ENCODE peak calls at places on chromosome 13, in ten cellular contexts. One of them, this sample, is unnamed.

GRCh38 chr13:44244288-44244687 is 129.3 kb upstream of the SERP2 start:
- DNase-seq in progenitor cell of endocrine pancreas: no peak
- DNase-seq in hypothalamus: no peak
- DNase-seq in CD8-positive, alpha-beta T cell: no peak
- DNase-seq in RPMI8226: no peak
- DNase-seq in T-helper 1 cell: no peak
- DNase-seq in stimulated activated CD8-positive, alpha-beta memory T cell treated with anti-CD3 and anti-CD28 coated beads, Interleukin-4, amount 100 ng/mL, for 24 hours: no peak
- DNase-seq in upper lobe of left lung: no peak
- DNase-seq in fibroblast of the conjunctiva: no peak
- DNase-seq in CD4-positive, CD25-positive, alpha-beta regulatory T cell: no peak
- DNase-seq in this sample: no peak

GRCh38 chr13:78404961-78405360 is 198.4 kb downstream of the POU4F1 start:
- DNase-seq in fibroblast of the conjunctiva: no peak
- DNase-seq in CD8-positive, alpha-beta T cell: no peak
- DNase-seq in RPMI8226: no peak
- DNase-seq in hypothalamus: no peak
- DNase-seq in CD4-positive, CD25-positive, alpha-beta regulatory T cell: no peak
- DNase-seq in upper lobe of left lung: no peak
- DNase-seq in T-helper 1 cell: no peak
- DNase-seq in stimulated activated CD8-positive, alpha-beta memory T cell treated with anti-CD3 and anti-CD28 coated beads, Interleukin-4, amount 100 ng/mL, for 24 hours: no peak
- DNase-seq in progenitor cell of endocrine pancreas: no peak
- DNase-seq in this sample: no peak

GRCh38 chr13:29438772-29439171 is 156.7 kb downstream of the SLC7A1 start:
- DNase-seq in fibroblast of the conjunctiva: no peak
- DNase-seq in T-helper 1 cell: no peak
- DNase-seq in progenitor cell of endocrine pancreas: no peak
- DNase-seq in CD8-positive, alpha-beta T cell: no peak
- DNase-seq in stimulated activated CD8-positive, alpha-beta memory T cell treated with anti-CD3 and anti-CD28 coated beads, Interleukin-4, amount 100 ng/mL, for 24 hours: no peak
- DNase-seq in CD4-positive, CD25-positive, alpha-beta regulatory T cell: no peak
- DNase-seq in upper lobe of left lung: no peak
- DNase-seq in hypothalamus: no peak
- DNase-seq in RPMI8226: no peak
- DNase-seq in this sample: no peak

GRCh38 chr13:33363328-33363727 is 77.8 kb upstream of the STARD13 start:
- DNase-seq in CD8-positive, alpha-beta T cell: no peak
- DNase-seq in hypothalamus: no peak
- DNase-seq in stimulated activated CD8-positive, alpha-beta memory T cell treated with anti-CD3 and anti-CD28 coated beads, Interleukin-4, amount 100 ng/mL, for 24 hours: no peak
- DNase-seq in CD4-positive, CD25-positive, alpha-beta regulatory T cell: no peak
- DNase-seq in progenitor cell of endocrine pancreas: no peak
- DNase-seq in upper lobe of left lung: no peak
- DNase-seq in T-helper 1 cell: no peak
- DNase-seq in RPMI8226: no peak
- DNase-seq in fibroblast of the conjunctiva: no peak
- DNase-seq in this sample: no peak

GRCh38 chr13:107035778-107036177 is 467.8 kb upstream of the ARGLU1 start:
- DNase-seq in RPMI8226: no peak
- DNase-seq in hypothalamus: no peak
- DNase-seq in CD8-positive, alpha-beta T cell: no peak
- DNase-seq in T-helper 1 cell: no peak
- DNase-seq in upper lobe of left lung: no peak
- DNase-seq in stimulated activated CD8-positive, alpha-beta memory T cell treated with anti-CD3 and anti-CD28 coated beads, Interleukin-4, amount 100 ng/mL, for 24 hours: no peak
- DNase-seq in progenitor cell of endocrine pancreas: no peak
- DNase-seq in fibroblast of the conjunctiva: peak; percentile 1
- DNase-seq in CD4-positive, CD25-positive, alpha-beta regulatory T cell: no peak
- DNase-seq in this sample: no peak

GRCh38 chr13:30371649-30372265 is 50.5 kb upstream of the UBE2L5 start:
- DNase-seq in CD8-positive, alpha-beta T cell: peak; percentile 75
- DNase-seq in progenitor cell of endocrine pancreas: no peak
- DNase-seq in CD4-positive, CD25-positive, alpha-beta regulatory T cell: peak; percentile 89
- DNase-seq in hypothalamus: no peak
- DNase-seq in upper lobe of left lung: peak; percentile 32
- DNase-seq in T-helper 1 cell: peak; percentile 64
- DNase-seq in stimulated activated CD8-positive, alpha-beta memory T cell treated with anti-CD3 and anti-CD28 coated beads, Interleukin-4, amount 100 ng/mL, for 24 hours: peak; percentile 37
- DNase-seq in fibroblast of the conjunctiva: no peak
- DNase-seq in RPMI8226: peak; percentile 74
- DNase-seq in this sample: no peak

GRCh38 chr13:87147076-87147475 is 524.1 kb upstream of the SLITRK5 start:
- DNase-seq in stimulated activated CD8-positive, alpha-beta memory T cell treated with anti-CD3 and anti-CD28 coated beads, Interleukin-4, amount 100 ng/mL, for 24 hours: no peak
- DNase-seq in CD4-positive, CD25-positive, alpha-beta regulatory T cell: no peak
- DNase-seq in progenitor cell of endocrine pancreas: no peak
- DNase-seq in T-helper 1 cell: no peak
- DNase-seq in RPMI8226: no peak
- DNase-seq in upper lobe of left lung: no peak
- DNase-seq in CD8-positive, alpha-beta T cell: no peak
- DNase-seq in hypothalamus: no peak
- DNase-seq in fibroblast of the conjunctiva: no peak
- DNase-seq in this sample: no peak

GRCh38 chr13:76856141-76856571 is 30.0 kb downstream of the KCTD12 start:
- DNase-seq in T-helper 1 cell: no peak
- DNase-seq in CD8-positive, alpha-beta T cell: no peak
- DNase-seq in RPMI8226: no peak
- DNase-seq in fibroblast of the conjunctiva: peak; percentile 64
- DNase-seq in upper lobe of left lung: no peak
- DNase-seq in hypothalamus: no peak
- DNase-seq in CD4-positive, CD25-positive, alpha-beta regulatory T cell: peak; percentile 11
- DNase-seq in progenitor cell of endocrine pancreas: no peak
- DNase-seq in stimulated activated CD8-positive, alpha-beta memory T cell treated with anti-CD3 and anti-CD28 coated beads, Interleukin-4, amount 100 ng/mL, for 24 hours: no peak
- DNase-seq in this sample: no peak

GRCh38 chr13:72952529-72953141 is 106.2 kb upstream of the KLF5 start:
- DNase-seq in stimulated activated CD8-positive, alpha-beta memory T cell treated with anti-CD3 and anti-CD28 coated beads, Interleukin-4, amount 100 ng/mL, for 24 hours: no peak
- DNase-seq in upper lobe of left lung: no peak
- DNase-seq in T-helper 1 cell: no peak
- DNase-seq in CD8-positive, alpha-beta T cell: no peak
- DNase-seq in progenitor cell of endocrine pancreas: no peak
- DNase-seq in CD4-positive, CD25-positive, alpha-beta regulatory T cell: peak; percentile 26
- DNase-seq in hypothalamus: no peak
- DNase-seq in RPMI8226: no peak
- DNase-seq in fibroblast of the conjunctiva: no peak
- DNase-seq in this sample: no peak

GRCh38 chr13:56528040-56528760 is 612.5 kb upstream of the PRR20A start:
- DNase-seq in stimulated activated CD8-positive, alpha-beta memory T cell treated with anti-CD3 and anti-CD28 coated beads, Interleukin-4, amount 100 ng/mL, for 24 hours: no peak
- DNase-seq in progenitor cell of endocrine pancreas: no peak
- DNase-seq in T-helper 1 cell: no peak
- DNase-seq in upper lobe of left lung: no peak
- DNase-seq in fibroblast of the conjunctiva: no peak
- DNase-seq in RPMI8226: no peak
- DNase-seq in hypothalamus: no peak
- DNase-seq in CD8-positive, alpha-beta T cell: no peak
- DNase-seq in CD4-positive, CD25-positive, alpha-beta regulatory T cell: no peak
- DNase-seq in this sample: no peak

GRCh38 chr13:49645451-49645850 is 17.1 kb downstream of the ARL11 start:
- DNase-seq in RPMI8226: no peak
- DNase-seq in progenitor cell of endocrine pancreas: no peak
- DNase-seq in hypothalamus: no peak
- DNase-seq in stimulated activated CD8-positive, alpha-beta memory T cell treated with anti-CD3 and anti-CD28 coated beads, Interleukin-4, amount 100 ng/mL, for 24 hours: no peak
- DNase-seq in upper lobe of left lung: no peak
- DNase-seq in fibroblast of the conjunctiva: no peak
- DNase-seq in CD8-positive, alpha-beta T cell: no peak
- DNase-seq in T-helper 1 cell: no peak
- DNase-seq in CD4-positive, CD25-positive, alpha-beta regulatory T cell: peak; percentile 15
- DNase-seq in this sample: no peak

GRCh38 chr13:63351533-63351932 is 1935.9 kb upstream of the PCDH20 start:
- DNase-seq in fibroblast of the conjunctiva: no peak
- DNase-seq in stimulated activated CD8-positive, alpha-beta memory T cell treated with anti-CD3 and anti-CD28 coated beads, Interleukin-4, amount 100 ng/mL, for 24 hours: no peak
- DNase-seq in hypothalamus: no peak
- DNase-seq in RPMI8226: no peak
- DNase-seq in T-helper 1 cell: no peak
- DNase-seq in CD8-positive, alpha-beta T cell: no peak
- DNase-seq in CD4-positive, CD25-positive, alpha-beta regulatory T cell: no peak
- DNase-seq in progenitor cell of endocrine pancreas: no peak
- DNase-seq in upper lobe of left lung: no peak
- DNase-seq in this sample: no peak

GRCh38 chr13:44211286-44211685 is 162.3 kb upstream of the SERP2 start:
- DNase-seq in hypothalamus: peak; percentile 14
- DNase-seq in stimulated activated CD8-positive, alpha-beta memory T cell treated with anti-CD3 and anti-CD28 coated beads, Interleukin-4, amount 100 ng/mL, for 24 hours: no peak
- DNase-seq in upper lobe of left lung: no peak
- DNase-seq in CD4-positive, CD25-positive, alpha-beta regulatory T cell: no peak
- DNase-seq in RPMI8226: no peak
- DNase-seq in progenitor cell of endocrine pancreas: no peak
- DNase-seq in CD8-positive, alpha-beta T cell: no peak
- DNase-seq in fibroblast of the conjunctiva: peak; percentile 30
- DNase-seq in T-helper 1 cell: no peak
- DNase-seq in this sample: no peak

GRCh38 chr13:66069570-66069969 is 1160.6 kb downstream of the PCDH9 start:
- DNase-seq in hypothalamus: no peak
- DNase-seq in progenitor cell of endocrine pancreas: no peak
- DNase-seq in RPMI8226: no peak
- DNase-seq in CD4-positive, CD25-positive, alpha-beta regulatory T cell: no peak
- DNase-seq in T-helper 1 cell: no peak
- DNase-seq in CD8-positive, alpha-beta T cell: no peak
- DNase-seq in fibroblast of the conjunctiva: no peak
- DNase-seq in stimulated activated CD8-positive, alpha-beta memory T cell treated with anti-CD3 and anti-CD28 coated beads, Interleukin-4, amount 100 ng/mL, for 24 hours: no peak
- DNase-seq in upper lobe of left lung: no peak
- DNase-seq in this sample: no peak

GRCh38 chr13:111658150-111659100 is 338.0 kb downstream of the TEX29 start:
- DNase-seq in fibroblast of the conjunctiva: no peak
- DNase-seq in CD8-positive, alpha-beta T cell: no peak
- DNase-seq in upper lobe of left lung: no peak
- DNase-seq in CD4-positive, CD25-positive, alpha-beta regulatory T cell: no peak
- DNase-seq in stimulated activated CD8-positive, alpha-beta memory T cell treated with anti-CD3 and anti-CD28 coated beads, Interleukin-4, amount 100 ng/mL, for 24 hours: no peak
- DNase-seq in T-helper 1 cell: no peak
- DNase-seq in progenitor cell of endocrine pancreas: peak; percentile 2
- DNase-seq in RPMI8226: no peak
- DNase-seq in hypothalamus: peak; percentile 19
- DNase-seq in this sample: peak; percentile 39

GRCh38 chr13:75010941-75011340 is 471.0 kb downstream of the TBC1D4 start:
- DNase-seq in RPMI8226: no peak
- DNase-seq in stimulated activated CD8-positive, alpha-beta memory T cell treated with anti-CD3 and anti-CD28 coated beads, Interleukin-4, amount 100 ng/mL, for 24 hours: no peak
- DNase-seq in fibroblast of the conjunctiva: no peak
- DNase-seq in CD8-positive, alpha-beta T cell: no peak
- DNase-seq in hypothalamus: no peak
- DNase-seq in T-helper 1 cell: no peak
- DNase-seq in upper lobe of left lung: no peak
- DNase-seq in CD4-positive, CD25-positive, alpha-beta regulatory T cell: no peak
- DNase-seq in progenitor cell of endocrine pancreas: no peak
- DNase-seq in this sample: no peak

GRCh38 chr13:69092615-69093322 is 1014.9 kb upstream of the ATXN8OS start:
- DNase-seq in hypothalamus: no peak
- DNase-seq in upper lobe of left lung: no peak
- DNase-seq in progenitor cell of endocrine pancreas: no peak
- DNase-seq in CD4-positive, CD25-positive, alpha-beta regulatory T cell: no peak
- DNase-seq in RPMI8226: no peak
- DNase-seq in stimulated activated CD8-positive, alpha-beta memory T cell treated with anti-CD3 and anti-CD28 coated beads, Interleukin-4, amount 100 ng/mL, for 24 hours: no peak
- DNase-seq in fibroblast of the conjunctiva: no peak
- DNase-seq in CD8-positive, alpha-beta T cell: no peak
- DNase-seq in T-helper 1 cell: no peak
- DNase-seq in this sample: no peak

GRCh38 chr13:84255226-84255625 is 373.0 kb upstream of the SLITRK1 start:
- DNase-seq in RPMI8226: no peak
- DNase-seq in stimulated activated CD8-positive, alpha-beta memory T cell treated with anti-CD3 and anti-CD28 coated beads, Interleukin-4, amount 100 ng/mL, for 24 hours: no peak
- DNase-seq in hypothalamus: no peak
- DNase-seq in CD8-positive, alpha-beta T cell: no peak
- DNase-seq in progenitor cell of endocrine pancreas: no peak
- DNase-seq in T-helper 1 cell: no peak
- DNase-seq in CD4-positive, CD25-positive, alpha-beta regulatory T cell: no peak
- DNase-seq in fibroblast of the conjunctiva: no peak
- DNase-seq in upper lobe of left lung: no peak
- DNase-seq in this sample: no peak

This sample was measured in nephron progenitor cell.